ENCODE peak calls at places on chromosomes 1 and 21, in nine cellular contexts. One of them, this sample, is unnamed.

GRCh38 chr1:180988221-180988826 is 34.3 kb downstream of the STX6 start:
- DNase-seq in kidney tubule cell: peak; percentile 66
- DNase-seq in HT1080: no peak
- DNase-seq in GM03348: no peak
- DNase-seq in brain microvascular endothelial cell: no peak
- DNase-seq in H54: no peak
- DNase-seq in stimulated activated CD8-positive, alpha-beta memory T cell treated with anti-CD3 and anti-CD28 coated beads, Interleukin-2, amount 100 ng/mL, for 1 hour: no peak
- DNase-seq in NCI-H2029: peak; percentile 58
- DNase-seq in WTC11: no peak
- DNase-seq in this sample: no peak

GRCh38 chr1:98086796-98087195 is 166.0 kb upstream of the DPYD start:
- DNase-seq in kidney tubule cell: peak; percentile 99
- DNase-seq in HT1080: peak; percentile 99
- DNase-seq in GM03348: peak; percentile 82
- DNase-seq in brain microvascular endothelial cell: peak; percentile 96
- DNase-seq in H54: no peak
- DNase-seq in stimulated activated CD8-positive, alpha-beta memory T cell treated with anti-CD3 and anti-CD28 coated beads, Interleukin-2, amount 100 ng/mL, for 1 hour: no peak
- DNase-seq in NCI-H2029: no peak
- DNase-seq in WTC11: no peak
- DNase-seq in this sample: no peak

GRCh38 chr1:164748253-164748899 is 189.4 kb downstream of the PBX1 start:
- DNase-seq in kidney tubule cell: peak; percentile 79
- DNase-seq in HT1080: peak; percentile 54
- DNase-seq in GM03348: peak; percentile 59
- DNase-seq in brain microvascular endothelial cell: peak; percentile 99
- DNase-seq in H54: no peak
- DNase-seq in stimulated activated CD8-positive, alpha-beta memory T cell treated with anti-CD3 and anti-CD28 coated beads, Interleukin-2, amount 100 ng/mL, for 1 hour: no peak
- DNase-seq in NCI-H2029: no peak
- DNase-seq in WTC11: no peak
- DNase-seq in this sample: no peak

GRCh38 chr1:185077374-185077773 is 32.0 kb downstream of the RNF2 start:
- DNase-seq in kidney tubule cell: no peak
- DNase-seq in HT1080: no peak
- DNase-seq in GM03348: no peak
- DNase-seq in brain microvascular endothelial cell: no peak
- DNase-seq in H54: no peak
- DNase-seq in stimulated activated CD8-positive, alpha-beta memory T cell treated with anti-CD3 and anti-CD28 coated beads, Interleukin-2, amount 100 ng/mL, for 1 hour: no peak
- DNase-seq in NCI-H2029: no peak
- DNase-seq in WTC11: no peak
- DNase-seq in this sample: no peak

GRCh38 chr1:86616871-86617270 is 70.0 kb downstream of the CLCA4 start:
- DNase-seq in kidney tubule cell: peak; percentile 71
- DNase-seq in HT1080: no peak
- DNase-seq in GM03348: no peak
- DNase-seq in brain microvascular endothelial cell: no peak
- DNase-seq in H54: no peak
- DNase-seq in stimulated activated CD8-positive, alpha-beta memory T cell treated with anti-CD3 and anti-CD28 coated beads, Interleukin-2, amount 100 ng/mL, for 1 hour: no peak
- DNase-seq in NCI-H2029: no peak
- DNase-seq in WTC11: no peak
- DNase-seq in this sample: no peak

GRCh38 chr1:174074757-174075156 is 52.6 kb upstream of the RC3H1 start:
- DNase-seq in kidney tubule cell: peak; percentile 30
- DNase-seq in HT1080: no peak
- DNase-seq in GM03348: peak; percentile 44
- DNase-seq in brain microvascular endothelial cell: no peak
- DNase-seq in H54: no peak
- DNase-seq in stimulated activated CD8-positive, alpha-beta memory T cell treated with anti-CD3 and anti-CD28 coated beads, Interleukin-2, amount 100 ng/mL, for 1 hour: no peak
- DNase-seq in NCI-H2029: no peak
- DNase-seq in WTC11: no peak
- DNase-seq in this sample: no peak

GRCh38 chr21:45286671-45287437 is 841 bp downstream of the POFUT2 start:
- DNase-seq in kidney tubule cell: no peak
- DNase-seq in HT1080: no peak
- DNase-seq in GM03348: peak; percentile 55
- DNase-seq in brain microvascular endothelial cell: no peak
- DNase-seq in H54: no peak
- DNase-seq in stimulated activated CD8-positive, alpha-beta memory T cell treated with anti-CD3 and anti-CD28 coated beads, Interleukin-2, amount 100 ng/mL, for 1 hour: no peak
- DNase-seq in NCI-H2029: no peak
- DNase-seq in WTC11: peak; percentile 78
- DNase-seq in this sample: no peak

GRCh38 chr21:45209046-45209445 is 78.6 kb downstream of the POFUT2 start:
- DNase-seq in kidney tubule cell: peak; percentile 2
- DNase-seq in HT1080: peak; percentile 43
- DNase-seq in GM03348: peak; percentile 61
- DNase-seq in brain microvascular endothelial cell: no peak
- DNase-seq in H54: peak; percentile 73
- DNase-seq in stimulated activated CD8-positive, alpha-beta memory T cell treated with anti-CD3 and anti-CD28 coated beads, Interleukin-2, amount 100 ng/mL, for 1 hour: no peak
- DNase-seq in NCI-H2029: no peak
- DNase-seq in WTC11: no peak
- DNase-seq in this sample: no peak

GRCh38 chr1:200512191-200512590 is 102.4 kb upstream of the ZNF281 start:
- DNase-seq in kidney tubule cell: peak; percentile 91
- DNase-seq in HT1080: peak; percentile 83
- DNase-seq in GM03348: peak; percentile 67
- DNase-seq in brain microvascular endothelial cell: peak; percentile 69
- DNase-seq in H54: peak; percentile 58
- DNase-seq in stimulated activated CD8-positive, alpha-beta memory T cell treated with anti-CD3 and anti-CD28 coated beads, Interleukin-2, amount 100 ng/mL, for 1 hour: no peak
- DNase-seq in NCI-H2029: no peak
- DNase-seq in WTC11: no peak
- DNase-seq in this sample: no peak

GRCh38 chr1:167819849-167820683 is 93.9 kb downstream of the ADCY10 start:
- DNase-seq in kidney tubule cell: peak; percentile 98
- DNase-seq in HT1080: peak; percentile 98
- DNase-seq in GM03348: peak; percentile 95
- DNase-seq in brain microvascular endothelial cell: peak; percentile 95
- DNase-seq in H54: peak; percentile 78
- DNase-seq in stimulated activated CD8-positive, alpha-beta memory T cell treated with anti-CD3 and anti-CD28 coated beads, Interleukin-2, amount 100 ng/mL, for 1 hour: no peak
- DNase-seq in NCI-H2029: peak; percentile 42
- DNase-seq in WTC11: peak; percentile 82
- DNase-seq in this sample: no peak

GRCh38 chr1:92482665-92483441 is 3.9 kb downstream of the GFI1 start:
- DNase-seq in kidney tubule cell: peak; percentile 12
- DNase-seq in HT1080: no peak
- DNase-seq in GM03348: peak; percentile 21
- DNase-seq in brain microvascular endothelial cell: no peak
- DNase-seq in H54: no peak
- DNase-seq in stimulated activated CD8-positive, alpha-beta memory T cell treated with anti-CD3 and anti-CD28 coated beads, Interleukin-2, amount 100 ng/mL, for 1 hour: no peak
- DNase-seq in NCI-H2029: peak; percentile 55
- DNase-seq in WTC11: peak; percentile 44
- DNase-seq in this sample: no peak

GRCh38 chr1:82079607-82080006 is 278.9 kb downstream of the ADGRL2 start:
- DNase-seq in kidney tubule cell: no peak
- DNase-seq in HT1080: no peak
- DNase-seq in GM03348: no peak
- DNase-seq in brain microvascular endothelial cell: no peak
- DNase-seq in H54: no peak
- DNase-seq in stimulated activated CD8-positive, alpha-beta memory T cell treated with anti-CD3 and anti-CD28 coated beads, Interleukin-2, amount 100 ng/mL, for 1 hour: no peak
- DNase-seq in NCI-H2029: no peak
- DNase-seq in WTC11: no peak
- DNase-seq in this sample: no peak

GRCh38 chr1:55081905-55082296 is 42.6 kb downstream of the PCSK9 start:
- DNase-seq in kidney tubule cell: no peak
- DNase-seq in HT1080: no peak
- DNase-seq in GM03348: no peak
- DNase-seq in brain microvascular endothelial cell: no peak
- DNase-seq in H54: no peak
- DNase-seq in stimulated activated CD8-positive, alpha-beta memory T cell treated with anti-CD3 and anti-CD28 coated beads, Interleukin-2, amount 100 ng/mL, for 1 hour: no peak
- DNase-seq in NCI-H2029: no peak
- DNase-seq in WTC11: no peak
- DNase-seq in this sample: no peak

GRCh38 chr1:226779536-226779935 is 40.5 kb upstream of the ITPKB start:
- DNase-seq in kidney tubule cell: peak; percentile 21
- DNase-seq in HT1080: no peak
- DNase-seq in GM03348: no peak
- DNase-seq in brain microvascular endothelial cell: no peak
- DNase-seq in H54: no peak
- DNase-seq in stimulated activated CD8-positive, alpha-beta memory T cell treated with anti-CD3 and anti-CD28 coated beads, Interleukin-2, amount 100 ng/mL, for 1 hour: no peak
- DNase-seq in NCI-H2029: no peak
- DNase-seq in WTC11: no peak
- DNase-seq in this sample: no peak

GRCh38 chr1:44723496-44724407 is 7.2 kb downstream of the RNU5D-1 start:
- DNase-seq in kidney tubule cell: no peak
- DNase-seq in HT1080: no peak
- DNase-seq in GM03348: no peak
- DNase-seq in brain microvascular endothelial cell: no peak
- DNase-seq in H54: no peak
- DNase-seq in stimulated activated CD8-positive, alpha-beta memory T cell treated with anti-CD3 and anti-CD28 coated beads, Interleukin-2, amount 100 ng/mL, for 1 hour: no peak
- DNase-seq in NCI-H2029: no peak
- DNase-seq in WTC11: no peak
- DNase-seq in this sample: no peak

GRCh38 chr1:64572222-64572900 is 102.4 kb downstream of the CACHD1 start:
- DNase-seq in kidney tubule cell: no peak
- DNase-seq in HT1080: no peak
- DNase-seq in GM03348: no peak
- DNase-seq in brain microvascular endothelial cell: no peak
- DNase-seq in H54: no peak
- DNase-seq in stimulated activated CD8-positive, alpha-beta memory T cell treated with anti-CD3 and anti-CD28 coated beads, Interleukin-2, amount 100 ng/mL, for 1 hour: no peak
- DNase-seq in NCI-H2029: peak; percentile 39
- DNase-seq in WTC11: peak; percentile 31
- DNase-seq in this sample: no peak

GRCh38 chr1:201155354-201155753 is 1.1 kb upstream of the TMEM9 start:
- DNase-seq in kidney tubule cell: no peak
- DNase-seq in HT1080: no peak
- DNase-seq in GM03348: no peak
- DNase-seq in brain microvascular endothelial cell: no peak
- DNase-seq in H54: no peak
- DNase-seq in stimulated activated CD8-positive, alpha-beta memory T cell treated with anti-CD3 and anti-CD28 coated beads, Interleukin-2, amount 100 ng/mL, for 1 hour: no peak
- DNase-seq in NCI-H2029: no peak
- DNase-seq in WTC11: no peak
- DNase-seq in this sample: no peak

GRCh38 chr1:111450185-111450584 is 921 bp downstream of the ATP5PB start:
- DNase-seq in kidney tubule cell: no peak
- DNase-seq in HT1080: no peak
- DNase-seq in GM03348: no peak
- DNase-seq in brain microvascular endothelial cell: no peak
- DNase-seq in H54: no peak
- DNase-seq in stimulated activated CD8-positive, alpha-beta memory T cell treated with anti-CD3 and anti-CD28 coated beads, Interleukin-2, amount 100 ng/mL, for 1 hour: no peak
- DNase-seq in NCI-H2029: no peak
- DNase-seq in WTC11: no peak
- DNase-seq in this sample: no peak

GRCh38 chr1:211579434-211580302 is 707 bp upstream of the SLC30A1 start:
- DNase-seq in kidney tubule cell: no peak
- DNase-seq in HT1080: peak; percentile 36
- DNase-seq in GM03348: no peak
- DNase-seq in brain microvascular endothelial cell: no peak
- DNase-seq in H54: peak; percentile 50
- DNase-seq in stimulated activated CD8-positive, alpha-beta memory T cell treated with anti-CD3 and anti-CD28 coated beads, Interleukin-2, amount 100 ng/mL, for 1 hour: no peak
- DNase-seq in NCI-H2029: peak; percentile 54
- DNase-seq in WTC11: no peak
- DNase-seq in this sample: no peak

GRCh38 chr1:23628951-23629387 is 62.6 kb upstream of the RPL11 start:
- DNase-seq in kidney tubule cell: no peak
- DNase-seq in HT1080: no peak
- DNase-seq in GM03348: no peak
- DNase-seq in brain microvascular endothelial cell: no peak
- DNase-seq in H54: no peak
- DNase-seq in stimulated activated CD8-positive, alpha-beta memory T cell treated with anti-CD3 and anti-CD28 coated beads, Interleukin-2, amount 100 ng/mL, for 1 hour: no peak
- DNase-seq in NCI-H2029: no peak
- DNase-seq in WTC11: no peak
- DNase-seq in this sample: no peak

GRCh38 chr1:110634086-110634454 is 27.9 kb upstream of the KCNA2 start:
- DNase-seq in kidney tubule cell: no peak
- DNase-seq in HT1080: no peak
- DNase-seq in GM03348: no peak
- DNase-seq in brain microvascular endothelial cell: no peak
- DNase-seq in H54: no peak
- DNase-seq in stimulated activated CD8-positive, alpha-beta memory T cell treated with anti-CD3 and anti-CD28 coated beads, Interleukin-2, amount 100 ng/mL, for 1 hour: no peak
- DNase-seq in NCI-H2029: no peak
- DNase-seq in WTC11: no peak
- DNase-seq in this sample: no peak

GRCh38 chr21:43343992-43344886 is 82.7 kb downstream of the SIK1 start:
- DNase-seq in kidney tubule cell: no peak
- DNase-seq in HT1080: no peak
- DNase-seq in GM03348: no peak
- DNase-seq in brain microvascular endothelial cell: no peak
- DNase-seq in H54: no peak
- DNase-seq in stimulated activated CD8-positive, alpha-beta memory T cell treated with anti-CD3 and anti-CD28 coated beads, Interleukin-2, amount 100 ng/mL, for 1 hour: no peak
- DNase-seq in NCI-H2029: peak; percentile 66
- DNase-seq in WTC11: no peak
- DNase-seq in this sample: no peak

GRCh38 chr1:94339229-94339927 is 78.8 kb upstream of the ABCD3 start:
- DNase-seq in kidney tubule cell: no peak
- DNase-seq in HT1080: no peak
- DNase-seq in GM03348: no peak
- DNase-seq in brain microvascular endothelial cell: no peak
- DNase-seq in H54: no peak
- DNase-seq in stimulated activated CD8-positive, alpha-beta memory T cell treated with anti-CD3 and anti-CD28 coated beads, Interleukin-2, amount 100 ng/mL, for 1 hour: no peak
- DNase-seq in NCI-H2029: no peak
- DNase-seq in WTC11: no peak
- DNase-seq in this sample: no peak

GRCh38 chr1:4825841-4826450 is 171.5 kb downstream of the AJAP1 start:
- DNase-seq in kidney tubule cell: peak; percentile 44
- DNase-seq in HT1080: peak; percentile 50
- DNase-seq in GM03348: no peak
- DNase-seq in brain microvascular endothelial cell: peak; percentile 13
- DNase-seq in H54: no peak
- DNase-seq in stimulated activated CD8-positive, alpha-beta memory T cell treated with anti-CD3 and anti-CD28 coated beads, Interleukin-2, amount 100 ng/mL, for 1 hour: no peak
- DNase-seq in NCI-H2029: peak; percentile 18
- DNase-seq in WTC11: no peak
- DNase-seq in this sample: no peak

GRCh38 chr1:61506231-61506630 is 218.7 kb downstream of the TM2D1 start:
- DNase-seq in kidney tubule cell: no peak
- DNase-seq in HT1080: no peak
- DNase-seq in GM03348: no peak
- DNase-seq in brain microvascular endothelial cell: peak; percentile 19
- DNase-seq in H54: no peak
- DNase-seq in stimulated activated CD8-positive, alpha-beta memory T cell treated with anti-CD3 and anti-CD28 coated beads, Interleukin-2, amount 100 ng/mL, for 1 hour: no peak
- DNase-seq in NCI-H2029: no peak
- DNase-seq in WTC11: no peak
- DNase-seq in this sample: no peak

GRCh38 chr1:53037159-53037558 is 24.9 kb upstream of the PODN start:
- DNase-seq in kidney tubule cell: no peak
- DNase-seq in HT1080: no peak
- DNase-seq in GM03348: no peak
- DNase-seq in brain microvascular endothelial cell: no peak
- DNase-seq in H54: no peak
- DNase-seq in stimulated activated CD8-positive, alpha-beta memory T cell treated with anti-CD3 and anti-CD28 coated beads, Interleukin-2, amount 100 ng/mL, for 1 hour: no peak
- DNase-seq in NCI-H2029: no peak
- DNase-seq in WTC11: no peak
- DNase-seq in this sample: no peak

GRCh38 chr21:43707462-43707861 is 11.5 kb upstream of the PDXK start:
- DNase-seq in kidney tubule cell: no peak
- DNase-seq in HT1080: no peak
- DNase-seq in GM03348: no peak
- DNase-seq in brain microvascular endothelial cell: no peak
- DNase-seq in H54: no peak
- DNase-seq in stimulated activated CD8-positive, alpha-beta memory T cell treated with anti-CD3 and anti-CD28 coated beads, Interleukin-2, amount 100 ng/mL, for 1 hour: no peak
- DNase-seq in NCI-H2029: no peak
- DNase-seq in WTC11: no peak
- DNase-seq in this sample: no peak

GRCh38 chr1:94382163-94382562 is 36.0 kb upstream of the ABCD3 start:
- DNase-seq in kidney tubule cell: peak; percentile 36
- DNase-seq in HT1080: no peak
- DNase-seq in GM03348: no peak
- DNase-seq in brain microvascular endothelial cell: no peak
- DNase-seq in H54: no peak
- DNase-seq in stimulated activated CD8-positive, alpha-beta memory T cell treated with anti-CD3 and anti-CD28 coated beads, Interleukin-2, amount 100 ng/mL, for 1 hour: no peak
- DNase-seq in NCI-H2029: peak; percentile 7
- DNase-seq in WTC11: no peak
- DNase-seq in this sample: no peak

GRCh38 chr1:87778896-87779295 is 450.2 kb downstream of the LMO4 start:
- DNase-seq in kidney tubule cell: peak; percentile 15
- DNase-seq in HT1080: peak; percentile 64
- DNase-seq in GM03348: no peak
- DNase-seq in brain microvascular endothelial cell: no peak
- DNase-seq in H54: no peak
- DNase-seq in stimulated activated CD8-positive, alpha-beta memory T cell treated with anti-CD3 and anti-CD28 coated beads, Interleukin-2, amount 100 ng/mL, for 1 hour: no peak
- DNase-seq in NCI-H2029: no peak
- DNase-seq in WTC11: no peak
- DNase-seq in this sample: no peak

GRCh38 chr1:173100476-173101107 is 49.9 kb upstream of the TNFSF18 start:
- DNase-seq in kidney tubule cell: no peak
- DNase-seq in HT1080: no peak
- DNase-seq in GM03348: no peak
- DNase-seq in brain microvascular endothelial cell: no peak
- DNase-seq in H54: no peak
- DNase-seq in stimulated activated CD8-positive, alpha-beta memory T cell treated with anti-CD3 and anti-CD28 coated beads, Interleukin-2, amount 100 ng/mL, for 1 hour: no peak
- DNase-seq in NCI-H2029: no peak
- DNase-seq in WTC11: no peak
- DNase-seq in this sample: no peak

GRCh38 chr1:226908913-226909312 is 31.2 kb upstream of the COQ8A start:
- DNase-seq in kidney tubule cell: no peak
- DNase-seq in HT1080: no peak
- DNase-seq in GM03348: no peak
- DNase-seq in brain microvascular endothelial cell: no peak
- DNase-seq in H54: no peak
- DNase-seq in stimulated activated CD8-positive, alpha-beta memory T cell treated with anti-CD3 and anti-CD28 coated beads, Interleukin-2, amount 100 ng/mL, for 1 hour: no peak
- DNase-seq in NCI-H2029: no peak
- DNase-seq in WTC11: no peak
- DNase-seq in this sample: no peak